ENCODE peak calls at places on chromosomes 12 and 14, in ten cellular contexts. N is right atrium auricular region, W is breast epithelium, T is tibial artery, I is spleen, P is psoas muscle, O is K562, Q is stomach, D is lung, R is A549. E is an unnamed sample.

GRCh38 chr12:25829192-25829591 is 129.3 kb upstream of the RASSF8 start:
- DNase-seq in O (no peak), R (peak), D (no peak), T (peak), N (peak), P (no peak), I (no peak), Q (no peak), W (no peak), E (no peak)

GRCh38 chr12:53145383-53145782 is 35.1 kb upstream of the ZNF740 start:
- DNase-seq in O (no peak), D (no peak), T (no peak), Q (no peak), N (no peak), R (no peak), W (no peak), I (no peak), P (no peak), E (no peak)

GRCh38 chr12:109589240-109589590 is 15.6 kb downstream of the MVK start:
- DNase-seq in D (no peak), T (no peak), R (no peak), O (no peak), P (no peak), N (no peak), Q (no peak), W (no peak), I (no peak), E (no peak)

GRCh38 chr14:29235991-29236390 is 469.4 kb downstream of the FOXG1 start:
- DNase-seq in O (no peak), R (no peak), W (no peak), I (no peak), D (no peak), N (no peak), T (no peak), Q (no peak), P (no peak), E (no peak)

GRCh38 chr12:52952082-52952801 is 3.3 kb downstream of the KRT18 start:
- DNase-seq in I (no peak), W (peak), P (no peak), N (no peak), R (peak), D (peak), T (no peak), O (peak), Q (peak), E (no peak)

GRCh38 chr12:110135806-110136205 is 11.6 kb downstream of the IFT81 start:
- DNase-seq in I (no peak), T (no peak), O (no peak), P (no peak), N (no peak), W (no peak), D (no peak), Q (no peak), R (no peak), E (no peak)

GRCh38 chr12:12282761-12283160 is 15.9 kb upstream of the LRP6 start:
- DNase-seq in W (no peak), O (no peak), R (no peak), T (no peak), D (no peak), I (no peak), Q (no peak), P (no peak), N (no peak), E (no peak)

GRCh38 chr14:92690171-92691011 is 58.0 kb downstream of the LGMN start:
- DNase-seq in R (peak), P (no peak), D (peak), W (no peak), O (peak), Q (peak), N (no peak), T (no peak), I (peak), E (no peak)

GRCh38 chr14:93056840-93057585 is 58.7 kb downstream of the ITPK1 start:
- DNase-seq in Q (no peak), N (no peak), R (peak), D (no peak), W (no peak), O (no peak), T (peak), I (no peak), P (no peak), E (no peak)

GRCh38 chr14:75627406-75627805 is 33.3 kb downstream of the ERG28 start:
- DNase-seq in P (no peak), R (no peak), Q (no peak), W (no peak), T (no peak), O (no peak), D (no peak), I (no peak), N (no peak), E (no peak)

GRCh38 chr14:94769413-94770250 is at the start of gene GSC:
- DNase-seq in N (no peak), I (peak), P (peak), T (peak), O (no peak), R (peak), W (peak), Q (peak), D (no peak), E (no peak)

GRCh38 chr12:71661977-71662522 is 1.6 kb downstream of the ZFC3H1 start:
- DNase-seq in P (no peak), N (no peak), T (no peak), R (no peak), W (no peak), D (no peak), I (no peak), O (no peak), Q (no peak), E (no peak)

GRCh38 chr14:72301352-72301751 is 369.1 kb downstream of the RGS6 start:
- DNase-seq in Q (no peak), W (no peak), N (no peak), P (no peak), T (no peak), D (no peak), R (no peak), I (no peak), O (no peak), E (no peak)

GRCh38 chr14:68147331-68147730 is 327.8 kb downstream of the RAD51B start:
- DNase-seq in N (no peak), R (no peak), P (no peak), I (no peak), T (no peak), Q (no peak), W (no peak), D (no peak), O (no peak), E (no peak)

GRCh38 chr14:72883963-72884362 is 9.9 kb downstream of the DPF3 start:
- DNase-seq in T (no peak), O (no peak), I (no peak), Q (no peak), D (no peak), R (no peak), P (no peak), N (no peak), W (no peak), E (no peak)

GRCh38 chr14:74611672-74612345 is at the start of gene LTBP2:
- DNase-seq in I (peak), D (no peak), P (no peak), W (no peak), R (no peak), Q (no peak), O (no peak), N (no peak), T (peak), E (no peak)

GRCh38 chr14:36423430-36423829 is 96.6 kb downstream of the NKX2-1 start:
- DNase-seq in D (no peak), I (no peak), T (no peak), W (no peak), P (no peak), Q (no peak), N (no peak), R (no peak), O (no peak), E (no peak)

GRCh38 chr12:119446459-119446858 is 111.9 kb downstream of the CCDC60 start:
- DNase-seq in N (no peak), R (peak), Q (no peak), T (no peak), I (no peak), P (no peak), O (no peak), D (no peak), W (no peak), E (no peak)

GRCh38 chr12:103962493-103962892 is 3.2 kb upstream of the TDG start:
- DNase-seq in I (no peak), W (no peak), D (no peak), T (no peak), P (no peak), O (no peak), R (no peak), N (no peak), Q (no peak), E (no peak)

GRCh38 chr12:93002278-93003054 is 73.4 kb upstream of the EEA1 start:
- DNase-seq in T (no peak), W (no peak), P (peak), R (no peak), N (no peak), D (no peak), Q (no peak), O (peak), I (no peak), E (no peak)

GRCh38 chr12:108765289-108765764 is 34.0 kb upstream of the CORO1C start:
- DNase-seq in D (no peak), T (no peak), N (no peak), I (no peak), O (no peak), P (no peak), R (no peak), W (no peak), Q (no peak), E (no peak)

GRCh38 chr12:89971880-89972279 is 263.2 kb upstream of the ATP2B1 start:
- DNase-seq in N (no peak), O (no peak), P (no peak), T (no peak), W (no peak), D (no peak), R (peak), I (no peak), Q (no peak), E (no peak)

GRCh38 chr12:96044017-96044985 is 8.9 kb upstream of the LTA4H start:
- DNase-seq in R (no peak), W (no peak), N (no peak), O (no peak), D (no peak), I (peak), P (no peak), Q (no peak), T (no peak), E (no peak)

GRCh38 chr12:99649551-99649950 is 2.0 kb downstream of the GARIN6 start:
- DNase-seq in D (no peak), P (no peak), I (no peak), O (no peak), T (no peak), W (no peak), Q (no peak), R (no peak), N (no peak), E (no peak)
- TF ChIP-seq CTCF in D (no peak), P (no peak), I (no peak), O (no peak), T (no peak), W (no peak), Q (no peak), R (no peak), N (no peak), E (no peak)

DNA sequence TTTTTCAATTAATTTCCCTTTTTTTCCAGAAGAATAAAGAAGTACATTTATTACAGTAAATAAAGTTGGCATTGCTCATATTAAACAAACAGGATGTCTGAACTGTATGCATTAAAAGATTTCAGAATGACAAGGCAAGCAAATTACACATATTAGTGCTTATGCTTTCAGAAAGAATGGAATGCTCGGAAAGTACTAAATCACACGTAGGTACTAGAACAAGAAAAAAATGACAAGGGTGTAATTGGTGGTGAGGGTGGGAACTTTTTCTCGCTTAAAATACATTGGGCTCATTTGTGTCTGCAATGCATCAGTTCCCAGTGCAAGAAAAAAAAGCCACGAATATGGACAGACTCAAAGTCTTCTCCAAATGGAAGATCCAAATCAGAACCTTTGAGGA is 33.3 kb upstream of the HIF1A start:
- DNase-seq in W (no peak), P (no peak), Q (no peak), D (no peak), R (no peak), N (no peak), T (no peak), O (no peak), I (no peak), E (no peak)
- H3K27ac ChIP-seq in W (no peak), P (no peak), Q (no peak), D (no peak), R (peak), N (no peak), T (peak), O (no peak), I (peak), E (peak)

DNA sequence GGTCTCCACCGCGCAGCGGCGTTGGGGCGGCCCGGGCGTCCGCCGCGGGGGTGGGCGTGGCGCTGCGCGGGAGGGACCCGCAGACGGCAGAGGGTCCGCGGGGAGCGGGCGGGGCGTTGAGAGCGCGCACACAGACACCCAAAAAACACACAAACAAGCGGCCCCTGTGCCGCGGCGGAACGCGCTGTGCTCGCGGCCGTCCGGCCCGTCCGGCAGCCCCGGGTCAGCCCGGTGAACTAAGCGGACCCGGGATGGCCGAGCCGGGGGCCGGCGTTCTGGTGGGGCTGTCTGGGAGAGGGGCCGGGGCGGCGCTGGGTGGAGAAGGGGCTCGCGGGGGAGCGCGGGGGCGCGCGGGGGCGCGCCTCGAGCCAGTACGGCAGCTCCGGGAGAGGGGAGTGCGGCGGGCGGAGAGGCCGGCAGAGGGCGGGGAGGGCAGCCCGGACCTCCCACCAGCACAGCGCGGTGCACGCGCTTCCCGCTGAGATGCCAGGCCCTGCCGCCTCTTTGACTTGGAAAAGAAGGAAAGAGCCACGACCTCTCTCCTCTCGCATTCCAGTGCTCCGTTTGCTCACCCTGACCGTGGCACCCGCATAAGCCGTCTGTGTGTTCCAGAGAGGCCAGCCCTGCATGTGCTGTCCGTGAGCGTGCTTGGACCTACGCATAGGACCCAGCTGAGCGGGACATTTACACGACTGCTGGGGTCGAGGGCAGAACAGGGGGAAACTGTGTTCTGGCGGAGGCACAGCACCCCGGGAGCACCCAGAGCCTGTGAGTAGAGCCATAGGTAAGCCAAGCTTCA is 10.3 kb downstream of the SLC6A12 start:
- DNase-seq in T (no peak), O (no peak), P (no peak), I (peak), W (no peak), R (peak), D (no peak), N (no peak), Q (no peak), E (no peak)
- TF ChIP-seq CTCF in T (peak), O (no peak), P (peak), I (no peak), W (no peak), R (peak), D (no peak), N (no peak), Q (no peak), E (peak)

DNA sequence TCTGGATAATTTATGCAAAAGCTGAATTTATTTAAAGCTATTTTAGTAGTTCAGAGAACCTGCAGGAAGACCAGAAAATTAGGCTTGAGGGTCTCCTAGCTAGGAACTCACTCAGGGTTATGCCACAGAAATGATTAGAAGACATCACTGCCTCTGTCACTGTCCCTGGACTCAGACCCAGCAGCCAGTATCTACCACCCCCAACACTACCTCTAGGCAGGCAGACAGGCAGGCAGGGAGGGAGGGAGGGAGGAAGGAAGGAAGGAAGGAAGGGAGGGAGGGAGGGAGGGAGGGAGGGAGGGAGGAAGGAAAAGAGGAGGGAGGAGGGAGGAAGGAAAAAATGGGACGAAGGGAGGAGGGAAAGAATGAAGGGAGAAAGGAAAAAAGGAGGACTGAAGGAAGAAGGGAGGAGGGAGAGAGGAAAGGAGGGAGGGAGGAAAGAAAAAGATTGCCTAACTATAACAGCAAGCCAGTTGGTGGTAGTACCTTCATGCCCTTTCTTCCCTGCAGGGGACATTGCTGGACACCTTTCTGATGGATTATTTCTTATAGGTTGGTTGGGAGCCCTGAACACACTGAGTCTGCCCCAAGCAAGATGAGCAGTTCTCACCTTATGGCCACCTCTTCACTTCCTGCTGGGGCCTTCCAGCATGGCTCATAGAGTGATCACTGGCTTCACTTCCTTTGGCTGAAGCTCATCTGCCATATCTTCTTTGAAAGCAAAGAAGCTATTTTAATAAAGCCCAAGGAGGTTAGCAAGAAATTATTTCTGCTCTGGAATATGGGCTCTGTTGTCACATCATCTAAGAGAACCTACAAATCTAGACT is 49.7 kb downstream of the KICS2 start:
- DNase-seq in T (no peak), N (no peak), D (no peak), O (no peak), I (no peak), P (no peak), R (no peak), Q (no peak), W (no peak), E (no peak)
- H3K27ac ChIP-seq in T (no peak), N (no peak), D (no peak), O (no peak), I (no peak), P (no peak), R (peak), Q (no peak), W (no peak), E (no peak)

DNA sequence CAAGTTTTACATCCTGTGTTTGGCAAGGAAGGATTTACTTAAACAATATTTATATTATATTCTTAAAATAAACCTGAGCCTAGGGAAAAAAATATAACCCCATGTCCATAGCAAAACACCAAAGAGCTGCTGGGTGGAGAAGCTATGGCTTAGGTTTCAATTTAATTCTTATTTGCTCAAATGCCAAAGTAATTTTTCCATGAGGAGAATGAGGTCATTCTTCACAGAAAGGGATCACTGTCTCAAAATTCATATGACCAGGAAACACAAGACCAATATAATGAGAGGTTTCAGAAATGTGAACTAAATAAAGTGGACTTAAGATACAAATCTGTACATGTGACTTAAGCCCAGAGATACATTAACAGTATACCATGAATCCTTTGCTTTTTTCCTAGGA is 195.0 kb downstream of the PHLDA1 start:
- DNase-seq in T (no peak), R (no peak), W (no peak), D (no peak), O (no peak), N (no peak), P (no peak), Q (no peak), I (no peak), E (no peak)
- TF ChIP-seq CTCF in T (no peak), R (no peak), W (no peak), D (no peak), O (no peak), N (no peak), P (no peak), Q (no peak), I (no peak), E (no peak)

GRCh38 chr12:1977588-1977987 is 26.7 kb downstream of the DCP1B start:
- DNase-seq in N (no peak), T (no peak), Q (no peak), D (no peak), R (no peak), O (no peak), W (no peak), I (no peak), P (no peak), E (no peak)
- H3K27ac ChIP-seq in N (peak), T (peak), Q (no peak), D (peak), R (no peak), O (no peak), W (no peak), I (no peak), P (no peak), E (peak)

DNA sequence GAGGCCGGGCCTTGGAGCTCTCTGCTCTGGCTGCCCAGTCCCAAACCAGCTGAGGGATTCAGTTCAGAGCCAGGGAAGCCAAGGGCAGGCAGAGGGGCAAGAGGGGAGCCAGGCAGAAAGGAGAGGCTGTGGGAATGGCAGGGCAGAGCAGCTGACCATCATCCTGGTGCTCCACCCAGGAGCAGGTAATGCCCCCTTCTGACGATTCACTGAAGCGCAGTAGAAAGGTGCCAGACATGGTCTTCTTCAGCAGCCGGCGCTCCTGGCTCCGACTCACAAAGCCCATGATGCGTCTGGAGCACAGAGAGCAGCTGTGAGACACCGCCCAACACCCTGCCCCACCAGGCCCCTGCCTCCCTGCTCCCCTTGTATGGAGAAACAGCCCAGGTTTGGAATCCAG is 8.0 kb downstream of the IL23A start:
- DNase-seq in P (no peak), R (peak), D (no peak), W (no peak), O (peak), N (no peak), I (peak), T (no peak), Q (no peak), E (no peak)
- TF ChIP-seq CTCF in P (no peak), R (no peak), D (no peak), W (no peak), O (peak), N (no peak), I (no peak), T (no peak), Q (no peak), E (no peak)

E was measured in thoracic aorta.